ENCODE peak calls at places on chromosomes 16 and 17, in seven cellular contexts. One of them, this sample, is unnamed.

GRCh38 chr17:3983945-3984484 is 19.8 kb upstream of the ATP2A3 start:
- DNase-seq in activated T-cell treated with anti-CD3 and anti-CD28 coated beads, Interleukin-2, amount 50 U/mL, for 72 hours: no peak
- DNase-seq in ELR: peak
- DNase-seq in Ammon's horn: no peak
- DNase-seq in stimulated activated naive CD8-positive, alpha-beta T cell treated with anti-CD3 and anti-CD28 coated beads, Interleukin-15, amount 100 ng/mL, for 72 hours: no peak
- DNase-seq in CD8-positive, alpha-beta memory T cell: no peak
- DNase-seq in cardiac fibroblast: peak
- DNase-seq in this sample: peak

GRCh38 chr17:48728232-48729231 is at the start of gene HOXB13:
- DNase-seq in CD8-positive, alpha-beta memory T cell: no peak
- DNase-seq in ELR: peak
- DNase-seq in Ammon's horn: no peak
- DNase-seq in cardiac fibroblast: peak
- DNase-seq in activated T-cell treated with anti-CD3 and anti-CD28 coated beads, Interleukin-2, amount 50 U/mL, for 72 hours: peak
- DNase-seq in stimulated activated naive CD8-positive, alpha-beta T cell treated with anti-CD3 and anti-CD28 coated beads, Interleukin-15, amount 100 ng/mL, for 72 hours: no peak
- DNase-seq in this sample: peak

GRCh38 chr16:66740010-66740409 is 11.4 kb downstream of the DYNC1LI2 start:
- DNase-seq in cardiac fibroblast: peak
- DNase-seq in activated T-cell treated with anti-CD3 and anti-CD28 coated beads, Interleukin-2, amount 50 U/mL, for 72 hours: peak
- DNase-seq in CD8-positive, alpha-beta memory T cell: peak
- DNase-seq in stimulated activated naive CD8-positive, alpha-beta T cell treated with anti-CD3 and anti-CD28 coated beads, Interleukin-15, amount 100 ng/mL, for 72 hours: no peak
- DNase-seq in ELR: peak
- DNase-seq in Ammon's horn: no peak
- DNase-seq in this sample: peak

GRCh38 chr17:79970576-79971068 is 65.0 kb downstream of the TBC1D16 start:
- DNase-seq in cardiac fibroblast: peak
- DNase-seq in activated T-cell treated with anti-CD3 and anti-CD28 coated beads, Interleukin-2, amount 50 U/mL, for 72 hours: peak
- DNase-seq in ELR: peak
- DNase-seq in Ammon's horn: peak
- DNase-seq in stimulated activated naive CD8-positive, alpha-beta T cell treated with anti-CD3 and anti-CD28 coated beads, Interleukin-15, amount 100 ng/mL, for 72 hours: peak
- DNase-seq in CD8-positive, alpha-beta memory T cell: peak
- DNase-seq in this sample: peak

GRCh38 chr17:50498021-50498874 is 10.0 kb upstream of the MYCBPAP start:
- DNase-seq in ELR: peak
- DNase-seq in stimulated activated naive CD8-positive, alpha-beta T cell treated with anti-CD3 and anti-CD28 coated beads, Interleukin-15, amount 100 ng/mL, for 72 hours: no peak
- DNase-seq in CD8-positive, alpha-beta memory T cell: no peak
- DNase-seq in cardiac fibroblast: no peak
- DNase-seq in activated T-cell treated with anti-CD3 and anti-CD28 coated beads, Interleukin-2, amount 50 U/mL, for 72 hours: no peak
- DNase-seq in Ammon's horn: no peak
- DNase-seq in this sample: no peak

GRCh38 chr16:72125635-72126428 is 32.2 kb downstream of the DHX38 start:
- DNase-seq in CD8-positive, alpha-beta memory T cell: no peak
- DNase-seq in ELR: no peak
- DNase-seq in Ammon's horn: no peak
- DNase-seq in activated T-cell treated with anti-CD3 and anti-CD28 coated beads, Interleukin-2, amount 50 U/mL, for 72 hours: no peak
- DNase-seq in cardiac fibroblast: no peak
- DNase-seq in stimulated activated naive CD8-positive, alpha-beta T cell treated with anti-CD3 and anti-CD28 coated beads, Interleukin-15, amount 100 ng/mL, for 72 hours: no peak
- DNase-seq in this sample: no peak

GRCh38 chr16:70429888-70430666 is 8.8 kb downstream of the ST3GAL2 start:
- DNase-seq in stimulated activated naive CD8-positive, alpha-beta T cell treated with anti-CD3 and anti-CD28 coated beads, Interleukin-15, amount 100 ng/mL, for 72 hours: no peak
- DNase-seq in cardiac fibroblast: no peak
- DNase-seq in CD8-positive, alpha-beta memory T cell: no peak
- DNase-seq in activated T-cell treated with anti-CD3 and anti-CD28 coated beads, Interleukin-2, amount 50 U/mL, for 72 hours: no peak
- DNase-seq in ELR: no peak
- DNase-seq in Ammon's horn: no peak
- DNase-seq in this sample: no peak

GRCh38 chr17:51275381-51275780 is 15.0 kb downstream of the UTP18 start:
- DNase-seq in CD8-positive, alpha-beta memory T cell: no peak
- DNase-seq in cardiac fibroblast: peak
- DNase-seq in Ammon's horn: no peak
- DNase-seq in activated T-cell treated with anti-CD3 and anti-CD28 coated beads, Interleukin-2, amount 50 U/mL, for 72 hours: no peak
- DNase-seq in ELR: peak
- DNase-seq in stimulated activated naive CD8-positive, alpha-beta T cell treated with anti-CD3 and anti-CD28 coated beads, Interleukin-15, amount 100 ng/mL, for 72 hours: no peak
- DNase-seq in this sample: peak

This sample was measured in fibroblast of mammary gland.